ENCODE peak calls at places on chromosomes 4 and X, in four cellular contexts. B, U, G and C are unnamed samples.

GRCh38 chr4:187027231-187027760 is 303.6 kb upstream of the FAT1 start:
- DNase-seq in U (no peak), B (no peak), G (no peak), C (peak; percentile 4)

GRCh38 chr4:128427832-128428366 is 140.3 kb upstream of the PGRMC2 start:
- DNase-seq in U (no peak), B (peak; percentile 70), G (peak; percentile 82), C (no peak)

GRCh38 chr4:71296945-71297344 is 41.9 kb upstream of the SLC4A4 start:
- DNase-seq in G (no peak), U (no peak), B (no peak), C (no peak)

GRCh38 chr4:132646186-132646585 is 502.9 kb upstream of the PCDH10 start:
- DNase-seq in B (no peak), G (no peak), U (no peak), C (no peak)

GRCh38 chrX:46628406-46629371 is 55.1 kb downstream of the CHST7 start:
- DNase-seq in U (no peak), B (peak; percentile 39), G (peak; percentile 48), C (no peak)

GRCh38 chrX:3697701-3698279 is 15.7 kb downstream of the PRKX start:
- DNase-seq in B (peak; percentile 69), U (peak; percentile 82), G (peak; percentile 57), C (peak; percentile 52)

GRCh38 chrX:49184294-49185061 is 1.7 kb downstream of the PRICKLE3 start:
- DNase-seq in G (peak; percentile 94), U (peak; percentile 96), B (peak; percentile 84), C (peak; percentile 92)

GRCh38 chr4:137659431-137659830 is 127.1 kb upstream of the PCDH18 start:
- DNase-seq in G (no peak), B (no peak), U (no peak), C (no peak)

GRCh38 chr4:127604949-127605709 is 27.6 kb upstream of the INTU start:
- DNase-seq in G (no peak), U (no peak), B (peak; percentile 6), C (peak; percentile 47)

DNA sequence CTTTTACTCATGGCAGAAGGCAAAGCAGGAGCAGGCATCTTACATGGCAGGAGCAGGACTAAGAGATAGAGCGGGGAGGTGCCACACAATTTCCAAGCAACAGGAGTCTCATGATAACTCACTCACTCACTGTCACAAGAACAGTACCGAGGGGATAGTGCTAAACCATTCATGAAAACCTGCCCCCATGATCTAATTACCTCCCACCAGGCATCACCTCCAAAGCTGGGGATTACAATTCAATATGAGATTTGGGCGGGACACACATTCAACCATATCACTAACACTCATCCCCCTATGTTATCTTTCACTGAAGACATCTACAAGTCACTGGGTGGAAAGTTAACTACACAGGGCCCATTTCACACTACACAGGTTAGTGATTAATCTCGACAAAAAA is 25.4 kb upstream of the GLRB start:
- DNase-seq in B (no peak), U (no peak), G (no peak), C (no peak)
- H3K27me3 ChIP-seq in B (no peaks in the 10 kb centered on the region), U (no peaks in the 10 kb centered on the region), G (no peaks in the 10 kb centered on the region), C (no peaks in the 10 kb centered on the region)

GRCh38 chr4:104909376-104909775 is 237.3 kb upstream of the TET2 start:
- DNase-seq in G (no peak), U (no peak), B (no peak), C (no peak)
- H3K27me3 ChIP-seq in G (no peaks in the 10 kb centered on the region), U (no peaks in the 10 kb centered on the region), B (no peaks in the 10 kb centered on the region), C (peaks cover 27% of the 10 kb centered on the region)

DNA sequence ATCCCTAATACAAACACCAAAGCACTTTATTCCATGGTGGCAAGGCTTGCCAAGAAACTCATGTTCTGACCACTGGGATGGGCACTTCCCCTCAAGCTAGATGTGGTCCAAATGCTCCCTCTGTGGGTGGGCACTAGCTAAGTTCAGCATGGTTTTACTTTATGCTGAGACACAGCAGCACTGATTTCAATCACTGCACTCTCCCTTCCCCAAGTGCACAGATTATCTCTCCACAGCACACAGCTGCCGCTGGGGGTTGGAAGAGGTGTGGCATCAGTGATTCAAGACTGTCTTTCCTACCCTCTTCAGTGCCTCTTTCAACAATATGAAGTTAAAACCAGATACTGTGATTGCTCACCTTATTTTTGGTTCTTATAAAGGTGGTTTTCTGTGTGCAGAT is 16.5 kb upstream of the GUCY2F start:
- DNase-seq in B (no peak), G (no peak), U (no peak), C (no peak)
- H3K27me3 ChIP-seq in B (no peaks in the 10 kb centered on the region), G (no peaks in the 10 kb centered on the region), U (no peaks in the 10 kb centered on the region), C (peaks cover 4% of the 10 kb centered on the region)

DNA sequence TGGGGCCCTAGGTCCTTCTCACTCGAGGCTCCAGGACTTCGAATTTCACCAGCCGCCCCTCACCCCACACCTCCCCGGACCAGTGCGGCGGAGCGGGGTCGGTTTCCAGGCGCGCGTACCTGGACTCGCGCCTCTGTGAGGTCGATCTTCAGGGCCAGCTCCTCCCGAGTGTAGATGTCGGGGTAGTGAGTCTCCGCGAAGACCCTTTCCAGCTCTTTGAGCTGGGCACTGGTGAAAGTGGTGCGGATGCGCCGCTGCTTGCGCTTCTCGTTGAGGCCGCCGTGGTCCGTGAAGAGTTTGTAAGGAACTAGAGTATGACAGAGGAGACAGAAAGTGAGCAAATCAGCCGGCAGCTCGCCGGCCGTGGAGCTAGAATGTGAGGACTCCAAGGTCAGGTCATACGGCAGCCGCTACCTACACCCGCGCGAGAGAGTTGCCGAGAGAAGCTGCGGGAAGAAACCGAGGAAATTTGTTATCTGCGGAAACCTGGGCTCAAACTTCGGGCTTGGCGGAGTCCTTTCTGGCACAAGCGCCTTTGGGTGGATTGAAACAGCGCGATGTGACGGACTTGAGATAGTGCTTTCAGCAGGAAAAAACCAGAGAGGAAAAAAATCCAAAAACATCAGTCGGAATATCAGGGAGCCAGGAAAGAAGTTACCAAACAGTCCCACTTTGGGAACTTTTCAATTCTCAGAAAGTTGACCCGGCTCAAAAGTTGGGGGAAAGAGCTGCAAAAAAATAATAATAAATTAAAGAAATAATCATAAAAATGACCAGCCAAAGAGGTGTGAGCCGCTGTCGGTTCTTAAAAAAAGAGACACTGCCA is 1.1 kb downstream of the PHOX2B start:
- DNase-seq in U (no peak), G (no peak), B (no peak), C (no peak)
- H3K27me3 ChIP-seq in U (no peaks in the 10 kb centered on the region), G (peaks cover 38% of the 10 kb centered on the region), B (peaks cover 32% of the 10 kb centered on the region), C (peaks cover 100% of the 10 kb centered on the region)

GRCh38 chrX:50475208-50475607 is 4.6 kb upstream of the DGKK start:
- DNase-seq in B (no peak), G (no peak), U (no peak), C (no peak)

GRCh38 chrX:50471390-50471789 is 765 bp upstream of the DGKK start:
- DNase-seq in U (no peak), B (no peak), G (no peak), C (no peak)

GRCh38 chrX:50469206-50469605 is 1.4 kb downstream of the DGKK start:
- DNase-seq in U (no peak), B (no peak), G (no peak), C (no peak)

GRCh38 chrX:50470103-50471031 is at the start of gene DGKK:
- DNase-seq in U (no peak), G (no peak), B (no peak), C (no peak)
- H3K27me3 ChIP-seq in U (peaks cover 3% of the 10 kb centered on the region), G (no peaks in the 10 kb centered on the region), B (no peaks in the 10 kb centered on the region), C (peaks cover 40% of the 10 kb centered on the region)

GRCh38 chr4:13580018-13580417 is 35.7 kb upstream of the NKX3-2 start:
- DNase-seq in B (no peak), U (no peak), G (no peak), C (no peak)
- H3K27me3 ChIP-seq in B (no peaks in the 10 kb centered on the region), U (no peaks in the 10 kb centered on the region), G (no peaks in the 10 kb centered on the region), C (no peaks in the 10 kb centered on the region)

GRCh38 chr4:8869002-8869878 is 2.4 kb downstream of the HMX1 start:
- DNase-seq in B (no peak), G (no peak), U (no peak), C (no peak)
- H3K27me3 ChIP-seq in B (peaks cover 51% of the 10 kb centered on the region), G (peaks cover 33% of the 10 kb centered on the region), U (no peaks in the 10 kb centered on the region), C (peaks cover 100% of the 10 kb centered on the region)

DNA sequence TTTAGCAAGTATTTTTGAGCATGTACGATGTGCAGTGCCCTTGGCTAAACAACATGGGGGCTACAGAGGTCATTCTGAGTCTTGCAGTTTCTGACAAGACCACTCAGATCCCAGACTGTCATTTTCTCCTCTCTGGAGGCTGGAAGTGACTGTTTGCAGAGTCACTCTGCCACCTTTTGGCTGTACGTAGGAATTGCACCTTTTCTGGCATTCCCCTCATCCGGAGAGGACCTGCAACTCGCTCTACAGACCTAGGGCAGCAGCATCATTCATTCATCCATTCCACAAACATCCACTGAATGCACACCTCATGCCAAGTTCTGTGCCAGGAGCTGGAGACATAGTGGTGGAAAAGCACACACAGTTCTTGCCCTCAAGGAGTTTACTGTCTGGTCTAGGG is 160.4 kb upstream of the GPR101 start:
- DNase-seq in B (peak; percentile 12), U (no peak), G (peak; percentile 10), C (peak; percentile 49)
- H3K27me3 ChIP-seq in B (no peaks in the 10 kb centered on the region), U (no peaks in the 10 kb centered on the region), G (no peaks in the 10 kb centered on the region), C (no peaks in the 10 kb centered on the region)